ENCODE peak calls at places on chromosomes 3 and 15, in eight cellular contexts. E is mesenchymal stem cell, O is GM23338, A is OCI-LY7, B is GM23248, U is neuronal stem cell, J is mesendoderm, P is A549. N is an unnamed sample.

GRCh38 chr3:192422321-192422997 is 304.9 kb downstream of the FGF12 start:
- DNase-seq in O (no peak), U (no peak), A (no peak), E (no peak), P (no peak), B (peak), J (no peak), N (no peak)

GRCh38 chr15:44029940-44030568 is 165.0 kb downstream of the FRMD5 start:
- DNase-seq in O (no peak), U (no peak), J (no peak), P (no peak), E (peak), A (no peak), B (peak), N (no peak)

GRCh38 chr3:52088445-52089367 is 32.3 kb upstream of the DUSP7 start:
- DNase-seq in E (peak), P (no peak), A (no peak), B (peak), O (no peak), J (no peak), U (peak), N (no peak)

GRCh38 chr3:124363451-124363850 is 366.8 kb upstream of the UMPS start:
- DNase-seq in O (no peak), B (peak), U (no peak), J (no peak), A (no peak), E (peak), P (no peak), N (no peak)

GRCh38 chr3:25664066-25664809 is 469 bp downstream of the TOP2B start:
- DNase-seq in P (peak), E (peak), J (peak), A (peak), O (peak), B (peak), U (peak), N (peak)

GRCh38 chr15:82298520-82298919 is 35.9 kb downstream of the SAXO2 start:
- DNase-seq in U (no peak), E (no peak), P (no peak), J (no peak), O (peak), B (no peak), A (no peak), N (no peak)

GRCh38 chr15:65952425-65953053 is 83.2 kb downstream of the RAB11A start:
- DNase-seq in E (peak), A (peak), O (peak), U (peak), J (peak), B (peak), P (peak), N (peak)

GRCh38 chr3:161851941-161852566 is 355.4 kb downstream of the OTOL1 start:
- DNase-seq in O (peak), U (peak), P (peak), A (peak), B (peak), E (peak), J (peak), N (peak)

GRCh38 chr3:53211704-53212702 is 43.8 kb downstream of the TKT start:
- DNase-seq in E (no peak), J (no peak), O (no peak), A (no peak), P (no peak), U (no peak), B (no peak), N (no peak)

GRCh38 chr3:51681453-51681852 is 10.4 kb downstream of the TEX264 start:
- DNase-seq in U (no peak), E (no peak), B (peak), P (no peak), A (peak), J (no peak), O (no peak), N (no peak)

GRCh38 chr3:25306741-25307140 is 121.3 kb upstream of the RARB start:
- DNase-seq in B (no peak), U (no peak), A (no peak), J (no peak), P (no peak), E (no peak), O (no peak), N (no peak)

GRCh38 chr3:45066109-45066801 is 40.2 kb downstream of the CLEC3B start:
- DNase-seq in U (no peak), P (no peak), O (no peak), B (no peak), J (no peak), A (no peak), E (peak), N (no peak)

GRCh38 chr3:197854596-197855343 is 63.7 kb downstream of the LRCH3 start:
- DNase-seq in E (peak), P (peak), O (peak), U (no peak), J (peak), A (no peak), B (peak), N (peak)

GRCh38 chr15:78093242-78094020 is 1.1 kb downstream of the SH2D7 start:
- DNase-seq in O (no peak), A (no peak), B (peak), P (no peak), E (peak), J (no peak), U (no peak), N (no peak)

GRCh38 chr15:88428053-88428452 is 39.1 kb downstream of the MRPL46 start:
- DNase-seq in E (no peak), U (no peak), A (no peak), B (no peak), O (no peak), P (no peak), J (peak), N (no peak)

GRCh38 chr3:189714991-189715961 is 84.1 kb downstream of the TP63 start:
- DNase-seq in A (no peak), B (peak), O (no peak), J (no peak), P (no peak), E (peak), U (no peak), N (no peak)

GRCh38 chr3:169432692-169433432 is 230.7 kb downstream of the MECOM start:
- DNase-seq in E (no peak), U (no peak), O (no peak), P (no peak), J (no peak), A (no peak), B (no peak), N (no peak)

GRCh38 chr15:88658972-88659931 is 20.4 kb downstream of the ISG20 start:
- DNase-seq in B (peak), P (no peak), J (no peak), U (no peak), O (no peak), E (no peak), A (no peak), N (no peak)

GRCh38 chr15:66071160-66071559 is 182.4 kb downstream of the MEGF11 start:
- DNase-seq in B (no peak), J (no peak), P (no peak), E (no peak), O (no peak), A (no peak), U (no peak), N (no peak)

GRCh38 chr15:91881551-91882297 is 28.2 kb downstream of the SLCO3A1 start:
- DNase-seq in P (no peak), A (no peak), U (no peak), E (no peak), J (peak), O (peak), B (no peak), N (no peak)

GRCh38 chr3:36868614-36869436 is 76.0 kb downstream of the TRANK1 start:
- DNase-seq in B (peak), U (peak), E (peak), A (peak), P (peak), O (peak), J (peak), N (peak)

GRCh38 chr3:142962520-142963265 is 781 bp downstream of the PAQR9 start:
- DNase-seq in B (no peak), U (no peak), E (no peak), O (peak), P (peak), A (no peak), J (peak), N (peak)

GRCh38 chr15:38554354-38554753 is 10.3 kb downstream of the RASGRP1 start:
- DNase-seq in A (no peak), E (peak), B (no peak), P (no peak), U (no peak), J (no peak), O (no peak), N (no peak)

GRCh38 chr3:170598091-170598502 is 12.2 kb upstream of the SLC7A14 start:
- DNase-seq in A (no peak), U (no peak), B (no peak), E (peak), P (no peak), J (no peak), O (no peak), N (no peak)

GRCh38 chr15:68479406-68479805 is 47.4 kb upstream of the ITGA11 start:
- DNase-seq in J (no peak), E (peak), A (no peak), P (no peak), O (no peak), B (peak), U (no peak), N (no peak)

DNA sequence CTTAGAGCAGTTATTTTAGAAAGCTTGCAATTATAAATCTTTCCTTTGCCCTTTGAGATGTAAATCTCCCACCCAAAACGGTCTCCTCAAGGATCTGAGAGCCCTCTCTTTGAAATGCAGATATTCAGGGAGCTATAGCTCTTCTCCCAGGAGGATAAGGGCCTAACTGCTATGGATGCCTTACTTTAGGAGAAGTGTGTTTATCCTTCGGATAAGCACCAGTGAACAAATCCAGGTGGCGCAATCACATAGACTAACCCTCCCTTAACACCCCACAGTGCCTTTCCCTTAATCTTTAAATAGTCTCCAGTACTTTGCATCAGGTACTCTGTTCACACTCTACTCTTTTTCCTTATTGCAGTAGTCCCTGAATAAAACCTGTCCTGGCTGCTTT is 14.9 kb upstream of the CA12 start:
- DNase-seq in E (peak), A (no peak), J (peak), U (no peak), B (no peak), O (peak), P (no peak), N (peak)
- H3K4me2 ChIP-seq in E (no peak), A (no peak), J (no peak), U (no peak), B (no peak), O (no peak), P (peak), N (no peak)

GRCh38 chr15:49168026-49168425 is 2.0 kb upstream of the GALK2 start:
- DNase-seq in E (no peak), O (no peak), B (peak), A (no peak), U (no peak), J (no peak), P (no peak), N (no peak)

GRCh38 chr15:49169880-49170597 is at the start of gene GALK2:
- DNase-seq in O (peak), A (peak), P (peak), B (peak), U (peak), J (peak), E (peak), N (peak)

GRCh38 chr15:49174902-49175301 is 4.9 kb downstream of the GALK2 start:
- DNase-seq in P (no peak), O (no peak), U (no peak), A (no peak), J (no peak), B (no peak), E (no peak), N (no peak)

GRCh38 chr15:49171790-49172189 is 1.7 kb downstream of the GALK2 start:
- DNase-seq in J (no peak), A (no peak), B (no peak), O (no peak), E (no peak), U (no peak), P (no peak), N (no peak)
- H3K4me2 ChIP-seq in J (no peak), A (no peak), B (peak), O (no peak), E (no peak), U (no peak), P (peak), N (no peak)

DNA sequence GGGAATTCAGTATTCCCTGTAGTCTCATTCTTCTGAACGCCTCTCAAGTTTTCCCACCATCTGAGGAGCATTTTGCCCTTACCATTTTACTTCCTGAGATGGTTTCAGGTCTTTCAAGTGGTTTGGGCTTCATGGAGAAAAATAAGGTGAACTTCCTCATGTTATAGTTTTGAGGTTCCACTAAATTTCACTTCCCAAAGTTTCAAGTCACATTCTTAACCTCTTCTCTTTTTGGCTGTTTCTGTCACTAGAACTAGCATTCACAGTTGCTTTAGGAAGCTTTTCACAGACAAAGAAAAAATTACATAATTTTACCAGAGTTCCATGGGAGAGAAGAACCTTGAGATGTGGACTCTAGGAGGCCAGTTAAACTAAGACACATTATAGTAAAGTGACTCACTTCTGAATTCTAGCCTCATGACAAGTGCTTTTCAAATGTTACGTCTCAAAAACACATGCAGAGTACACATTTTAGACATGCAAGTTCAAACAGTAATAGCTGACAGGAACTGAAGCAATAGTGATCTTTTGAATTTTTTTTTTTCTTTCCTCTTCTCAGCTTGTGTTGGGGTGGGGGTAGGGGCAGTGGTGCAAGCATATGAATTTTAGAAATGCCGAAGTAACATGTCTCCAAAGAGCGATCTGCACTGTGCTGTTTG is 39.9 kb upstream of the LRTM1 start:
- DNase-seq in O (no peak), P (peak), U (no peak), J (no peak), A (no peak), E (peak), B (peak), N (no peak)
- H3K4me2 ChIP-seq in O (no peak), P (peak), U (no peak), J (no peak), A (no peak), E (no peak), B (no peak), N (no peak)

GRCh38 chr3:71237661-71238060 is 345.9 kb downstream of the FOXP1 start:
- DNase-seq in U (no peak), P (no peak), J (no peak), A (no peak), O (no peak), B (no peak), E (no peak), N (no peak)
- H3K4me2 ChIP-seq in U (no peak), P (no peak), J (no peak), A (no peak), O (no peak), B (no peak), E (no peak), N (no peak)

GRCh38 chr3:182369861-182370260 is 423.4 kb upstream of the ATP11B start:
- DNase-seq in E (no peak), P (no peak), A (no peak), U (no peak), O (no peak), J (no peak), B (no peak), N (no peak)

GRCh38 chr3:182364323-182364722 is 429.0 kb upstream of the ATP11B start:
- DNase-seq in B (no peak), J (peak), O (peak), U (no peak), E (no peak), A (no peak), P (no peak), N (no peak)

GRCh38 chr3:182364723-182365650 is 428.3 kb upstream of the ATP11B start:
- DNase-seq in O (no peak), U (no peak), A (no peak), J (no peak), B (no peak), E (peak), P (no peak), N (no peak)

GRCh38 chr3:182370949-182371348 is 422.4 kb upstream of the ATP11B start:
- DNase-seq in B (no peak), E (peak), P (no peak), J (no peak), U (no peak), A (no peak), O (no peak), N (no peak)

GRCh38 chr3:182366746-182367145 is 426.6 kb upstream of the ATP11B start:
- DNase-seq in P (no peak), B (no peak), E (no peak), U (no peak), O (no peak), J (no peak), A (no peak), N (no peak)
- H3K4me2 ChIP-seq in P (no peak), B (no peak), E (no peak), U (no peak), O (no peak), J (no peak), A (no peak), N (no peak)

DNA sequence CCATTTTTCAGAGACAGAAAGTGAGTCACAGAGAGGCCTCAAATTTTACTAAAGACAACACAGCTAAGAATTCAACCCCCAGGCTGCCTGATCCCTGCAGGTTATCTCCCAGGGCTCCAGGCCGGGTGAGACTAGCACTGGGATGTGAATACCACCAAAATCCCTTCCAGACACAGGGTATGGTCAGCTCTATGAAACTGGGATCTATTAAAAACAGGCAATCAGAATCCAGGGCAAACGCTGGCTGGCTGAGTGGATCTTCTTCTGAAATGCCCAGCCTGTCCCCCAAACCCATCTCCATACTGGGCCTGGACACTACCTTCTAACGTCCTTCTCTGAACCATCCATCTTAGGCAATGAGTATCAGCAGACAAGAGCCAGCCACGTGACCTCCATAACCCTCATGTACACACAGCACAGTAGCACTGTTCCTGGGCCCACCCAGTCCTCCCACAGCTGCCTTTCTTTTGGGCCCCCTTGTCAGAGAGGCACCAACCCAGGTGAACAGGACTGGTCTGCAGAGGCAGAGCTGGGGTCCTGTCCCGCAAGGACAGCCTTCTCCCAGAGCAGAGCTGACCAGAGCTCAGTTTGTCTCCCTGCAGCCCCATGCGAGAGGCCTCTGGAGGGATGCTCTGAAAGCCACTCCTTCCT is 1.9 kb downstream of the RAB6B start:
- DNase-seq in O (no peak), E (no peak), J (no peak), A (no peak), U (no peak), P (no peak), B (no peak), N (no peak)
- H3K4me2 ChIP-seq in O (peak), E (no peak), J (no peak), A (no peak), U (no peak), P (no peak), B (no peak), N (peak)

N was measured in H9.